ENCODE peak calls at places on chromosomes 12 and 14, in seven cellular contexts. A is activated gamma-delta T cell; X is stimulated activated CD4-positive, alpha-beta T cell treated with anti-CD3 and anti-CD28 coated beads, Interleukin-12 subunit alpha, Interleukin-12 subunit beta, amount 100 ng/mL, for 48 hours; N is stimulated activated CD8-positive, alpha-beta memory T cell treated with anti-CD3 and anti-CD28 coated beads, Interleukin-7, amount 100 ng/mL, for 1 hour; P is mucosa of descending colon; B is HS-27A; Z is kidney glomerular epithelial cell. Y is an unnamed sample.
A peak's percentile ranks its signal among the peaks of the same experiment; 100 is the strongest.

GRCh38 chr14:35393826-35394225 is 10.7 kb downstream of the NFKBIA start:
- DNase-seq in P (no peak), Z (no peak), N (no peak), A (no peak), X (no peak), B (no peak), Y (no peak)

GRCh38 chr12:65970821-65971220 is 146.5 kb downstream of the HMGA2 start:
- DNase-seq in P (no peak), X (no peak), B (no peak), Z (no peak), N (no peak), A (no peak), Y (no peak)

GRCh38 chr12:70365648-70366518 is at the start of gene KCNMB4:
- DNase-seq in P (peak; percentile 61), N (peak; percentile 43), A (peak; percentile 54), X (peak; percentile 68), B (no peak), Z (no peak), Y (peak; percentile 77)

GRCh38 chr14:60064491-60065072 is 27.1 kb upstream of the PCNX4 start:
- DNase-seq in X (no peak), P (no peak), Z (peak; percentile 36), A (no peak), B (no peak), N (no peak), Y (peak; percentile 10)

GRCh38 chr12:131988054-131988796 is 38.5 kb downstream of the EP400 start:
- DNase-seq in B (no peak), X (no peak), Z (no peak), A (no peak), N (no peak), P (no peak), Y (no peak)

GRCh38 chr14:22002860-22003284 is 329.3 kb upstream of the OR4E1 start:
- DNase-seq in N (peak; percentile 23), B (no peak), A (no peak), X (peak; percentile 70), P (peak; percentile 36), Z (no peak), Y (peak; percentile 32)

GRCh38 chr12:111642681-111643427 is 42.9 kb downstream of the BRAP start:
- DNase-seq in X (no peak), Z (no peak), A (no peak), N (no peak), B (no peak), P (no peak), Y (no peak)

GRCh38 chr12:10716704-10717315 is 6.3 kb downstream of the YBX3 start:
- DNase-seq in B (peak; percentile 76), Z (peak; percentile 83), X (no peak), N (no peak), A (no peak), P (peak; percentile 74), Y (peak; percentile 70)

GRCh38 chr14:103871596-103872480 is 24.5 kb upstream of the PPP1R13B start:
- DNase-seq in P (peak; percentile 93), X (peak; percentile 71), Z (no peak), A (peak; percentile 54), B (no peak), N (peak; percentile 45), Y (no peak)

GRCh38 chr14:51333299-51333698 is 93.3 kb downstream of the TMX1 start:
- DNase-seq in P (no peak), X (no peak), N (no peak), B (no peak), A (no peak), Z (no peak), Y (no peak)

GRCh38 chr14:58792421-58792820 is 154.7 kb downstream of the DACT1 start:
- DNase-seq in N (no peak), Z (no peak), P (no peak), A (no peak), X (no peak), B (no peak), Y (no peak)

GRCh38 chr12:131933387-131933786 is 4.3 kb downstream of the PUS1 start:
- DNase-seq in B (no peak), P (no peak), Z (no peak), A (no peak), N (no peak), X (no peak), Y (no peak)

GRCh38 chr12:34218193-34219045 is 196.1 kb downstream of the ALG10 start:
- DNase-seq in X (peak; percentile 80), A (no peak), B (peak; percentile 51), N (peak; percentile 28), Z (peak; percentile 65), P (peak; percentile 81), Y (peak; percentile 57)

GRCh38 chr14:94048676-94049624 is 22.8 kb downstream of the OTUB2 start:
- DNase-seq in A (no peak), N (no peak), B (no peak), P (no peak), X (no peak), Z (no peak), Y (no peak)

GRCh38 chr12:1332327-1332726 is 262.1 kb downstream of the FBXL14 start:
- DNase-seq in B (no peak), Z (no peak), A (no peak), P (peak; percentile 28), X (no peak), N (no peak), Y (no peak)

GRCh38 chr14:34682787-34683321 is 31.5 kb downstream of the CFL2 start:
- DNase-seq in P (no peak), X (no peak), B (no peak), Z (no peak), A (no peak), N (no peak), Y (no peak)

GRCh38 chr12:116538076-116538591 is 21.0 kb upstream of the MAP1LC3B2 start:
- DNase-seq in A (no peak), N (no peak), B (no peak), Z (no peak), X (no peak), P (no peak), Y (no peak)

GRCh38 chr14:71583705-71584104 is 348.5 kb upstream of the RGS6 start:
- DNase-seq in B (no peak), A (no peak), P (no peak), X (no peak), N (no peak), Z (no peak), Y (no peak)

GRCh38 chr12:88529531-88530488 is 50.5 kb downstream of the KITLG start:
- DNase-seq in B (no peak), Z (no peak), N (no peak), A (no peak), X (no peak), P (peak; percentile 25), Y (no peak)

GRCh38 chr14:51602176-51602759 is 49.4 kb upstream of the FRMD6 start:
- DNase-seq in A (no peak), N (no peak), Z (no peak), B (no peak), X (no peak), P (no peak), Y (no peak)

GRCh38 chr14:70073924-70074566 is 114.7 kb downstream of the SLC8A3 start:
- DNase-seq in B (peak; percentile 17), A (no peak), P (peak; percentile 82), Z (peak; percentile 54), N (no peak), X (peak; percentile 57), Y (peak; percentile 83)

GRCh38 chr14:59275668-59276067 is 87.2 kb downstream of the DAAM1 start:
- DNase-seq in B (no peak), A (no peak), Z (peak; percentile 90), X (peak; percentile 45), N (no peak), P (no peak), Y (no peak)

GRCh38 chr12:88266851-88267360 is 124.8 kb downstream of the TMTC3 start:
- DNase-seq in A (no peak), X (no peak), Z (no peak), B (no peak), N (no peak), P (no peak), Y (no peak)

GRCh38 chr12:26034371-26035142 is 76.1 kb downstream of the RASSF8 start:
- DNase-seq in A (no peak), Z (no peak), X (no peak), P (no peak), N (no peak), B (no peak), Y (no peak)

GRCh38 chr14:75572104-75572503 is 6.3 kb upstream of the FLVCR2 start:
- DNase-seq in X (no peak), N (no peak), Z (no peak), P (no peak), B (no peak), A (no peak), Y (no peak)

GRCh38 chr14:43687866-43688265 is 819.2 kb downstream of the FSCB start:
- DNase-seq in Z (peak; percentile 59), N (no peak), P (no peak), X (no peak), A (no peak), B (no peak), Y (no peak)

GRCh38 chr12:3720772-3721171 is 32.1 kb downstream of the CRACR2A start:
- DNase-seq in N (no peak), A (no peak), B (no peak), P (no peak), Z (no peak), X (no peak), Y (no peak)

GRCh38 chr12:128644664-128645296 is 179.0 kb downstream of the SLC15A4 start:
- DNase-seq in X (peak; percentile 13), B (no peak), N (no peak), A (no peak), Z (no peak), P (peak; percentile 92), Y (peak; percentile 46)

GRCh38 chr12:125132698-125133400 is 67.6 kb downstream of the AACS start:
- DNase-seq in X (no peak), N (no peak), B (no peak), A (no peak), P (no peak), Z (no peak), Y (no peak)

GRCh38 chr12:115740586-115741155 is 536.8 kb downstream of the MED13L start:
- DNase-seq in P (peak; percentile 77), A (no peak), N (no peak), Z (no peak), X (no peak), B (no peak), Y (no peak)

GRCh38 chr12:34343345-34343744 is 321.0 kb downstream of the ALG10 start:
- DNase-seq in Z (no peak), A (no peak), X (no peak), P (no peak), N (no peak), B (no peak), Y (no peak)

Y was measured in HEK293T.